ENCODE peak calls at places on chromosomes 11 and 22, in five cellular contexts. W is heart left ventricle, D is stomach, Z is ovary, A is uterus. B is an unnamed sample.

GRCh38 chr11:64924910-64925284 is 408 bp downstream of the PPP2R5B start:
- DNase-seq in W (peak; percentile 33), D (no peak), Z (no peak), A (no peak), B (no peak)

GRCh38 chr11:83004855-83005556 is 66.7 kb downstream of the RAB30 start:
- DNase-seq in W (no peak), D (no peak), Z (no peak), A (no peak), B (no peak)

GRCh38 chr11:86798988-86799387 is 1.4 kb upstream of the PRSS23 start:
- DNase-seq in W (no peak), D (no peak), Z (no peak), A (peak; percentile 38), B (no peak)

GRCh38 chr22:36385491-36386350 is 2.0 kb downstream of the MYH9 start:
- DNase-seq in W (no peak), D (peak; percentile 83), Z (no peak), A (peak; percentile 61), B (no peak)

GRCh38 chr11:79393362-79394043 is 47.3 kb downstream of the TENM4 start:
- DNase-seq in W (no peak), D (no peak), Z (peak; percentile 44), A (no peak), B (no peak)

GRCh38 chr11:19642185-19642591 is 70.4 kb upstream of the NAV2 start:
- DNase-seq in W (no peak), D (no peak), Z (no peak), A (no peak), B (no peak)

GRCh38 chr11:34546511-34547206 is 33.1 kb upstream of the ELF5 start:
- DNase-seq in W (no peak), D (no peak), Z (no peak), A (no peak), B (no peak)

GRCh38 chr22:47388778-47389177 is 626.3 kb downstream of the TBC1D22A start:
- DNase-seq in W (no peak), D (no peak), Z (no peak), A (no peak), B (no peak)

GRCh38 chr11:57649826-57650738 is at the start of gene YPEL4:
- DNase-seq in W (peak; percentile 61), D (no peak), Z (peak; percentile 70), A (peak; percentile 69), B (no peak)

GRCh38 chr11:132595711-132596111 is 936.6 kb downstream of the OPCML start:
- DNase-seq in W (no peak), D (peak; percentile 70), Z (no peak), A (no peak), B (no peak)

GRCh38 chr11:104997288-104997687 is 25.7 kb downstream of the CASP5 start:
- DNase-seq in W (no peak), D (no peak), Z (no peak), A (no peak), B (no peak)

GRCh38 chr11:47467372-47467771 is 18.4 kb upstream of the RAPSN start:
- DNase-seq in W (no peak), D (peak; percentile 54), Z (no peak), A (no peak), B (no peak)

GRCh38 chr11:57800444-57801184 is 39.0 kb downstream of the CTNND1 start:
- DNase-seq in W (no peak), D (no peak), Z (no peak), A (no peak), B (peak; percentile 34)

GRCh38 chr11:69353696-69354544 is 60.0 kb downstream of the MYEOV start:
- DNase-seq in W (no peak), D (no peak), Z (no peak), A (no peak), B (no peak)

GRCh38 chr22:37676691-37677627 is 1.5 kb downstream of the LGALS1 start:
- DNase-seq in W (peak; percentile 90), D (peak; percentile 85), Z (peak; percentile 95), A (peak; percentile 96), B (peak; percentile 74)

GRCh38 chr22:18975434-18976196 is 39.5 kb upstream of the PRODH start:
- DNase-seq in W (no peak), D (no peak), Z (no peak), A (no peak), B (no peak)
- TF ChIP-seq POLR2A in W (no peak), D (no peak), Z (no peak), A (no peak), B (no peak)

GRCh38 chr11:405976-406795 is 8.6 kb downstream of the SIGIRR start:
- DNase-seq in W (no peak), D (no peak), Z (no peak), A (no peak), B (no peak)
- TF ChIP-seq POLR2A in W (no peak), D (no peak), Z (no peak), A (no peak), B (no peak)

DNA sequence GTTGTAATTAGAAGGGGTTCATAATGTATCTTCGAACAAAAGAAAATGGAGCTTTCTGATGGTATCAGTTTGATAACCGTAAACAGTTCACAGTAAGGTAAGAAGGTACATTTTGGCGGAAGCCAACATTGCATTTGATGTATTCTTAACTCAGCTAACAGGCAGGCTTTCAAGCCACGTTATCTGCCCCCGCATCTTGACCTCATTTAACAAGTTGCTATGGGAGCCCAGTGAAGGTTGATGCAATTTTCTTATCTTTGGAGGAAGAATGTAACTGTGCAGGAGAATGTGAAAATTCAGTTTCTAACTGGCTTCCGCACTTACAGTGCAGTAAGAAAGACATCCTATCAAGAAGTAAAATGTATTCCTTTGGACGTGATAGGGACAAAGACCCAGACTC is 110.6 kb downstream of the ETS1 start:
- DNase-seq in W (no peak), D (no peak), Z (no peak), A (no peak), B (no peak)
- TF ChIP-seq POLR2A in W (no peak), D (no peak), Z (no peak), A (no peak), B (no peak)

DNA sequence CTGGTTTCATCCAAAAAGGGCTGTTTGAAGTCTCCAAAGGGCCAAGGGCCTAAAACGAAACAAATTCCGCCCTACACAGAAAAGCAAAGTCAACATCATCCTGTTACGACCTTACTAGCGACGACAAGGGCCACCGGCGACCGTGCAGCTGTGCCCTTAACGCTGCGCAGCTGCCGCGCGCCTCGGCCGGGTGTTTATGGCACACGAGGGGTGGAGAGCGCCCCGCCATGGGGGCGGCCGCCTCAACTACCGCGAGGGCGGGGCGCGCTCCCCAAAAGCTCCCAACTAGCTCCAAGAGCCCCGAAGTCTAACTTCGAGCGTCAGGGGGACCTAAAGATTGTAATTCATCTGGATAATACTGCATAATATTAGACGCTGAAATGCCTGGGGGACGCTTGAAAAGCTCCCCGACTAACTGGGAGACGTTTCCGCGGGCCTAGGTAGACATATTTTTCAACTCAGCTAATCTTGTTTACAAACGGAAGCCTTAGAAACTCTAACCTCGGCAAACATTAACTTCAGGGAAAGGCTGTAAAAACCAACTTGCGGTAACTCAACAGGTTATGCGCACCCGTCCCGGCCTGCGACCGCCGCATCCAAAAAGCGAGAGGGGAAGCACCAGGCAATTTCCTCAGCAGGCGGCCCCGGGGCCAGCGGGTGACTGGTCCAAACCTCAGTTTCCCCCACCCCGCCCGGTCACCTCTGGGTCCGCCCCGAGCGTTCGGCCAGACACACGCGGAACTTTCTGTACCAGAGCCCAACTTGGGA is 688 bp downstream of the TMEM123 start:
- DNase-seq in W (peak; percentile 62), D (peak; percentile 71), Z (peak; percentile 58), A (peak; percentile 56), B (peak; percentile 55)
- TF ChIP-seq POLR2A in W (no peak), D (no peak), Z (no peak), A (peak; percentile 46), B (peak; percentile 42)

DNA sequence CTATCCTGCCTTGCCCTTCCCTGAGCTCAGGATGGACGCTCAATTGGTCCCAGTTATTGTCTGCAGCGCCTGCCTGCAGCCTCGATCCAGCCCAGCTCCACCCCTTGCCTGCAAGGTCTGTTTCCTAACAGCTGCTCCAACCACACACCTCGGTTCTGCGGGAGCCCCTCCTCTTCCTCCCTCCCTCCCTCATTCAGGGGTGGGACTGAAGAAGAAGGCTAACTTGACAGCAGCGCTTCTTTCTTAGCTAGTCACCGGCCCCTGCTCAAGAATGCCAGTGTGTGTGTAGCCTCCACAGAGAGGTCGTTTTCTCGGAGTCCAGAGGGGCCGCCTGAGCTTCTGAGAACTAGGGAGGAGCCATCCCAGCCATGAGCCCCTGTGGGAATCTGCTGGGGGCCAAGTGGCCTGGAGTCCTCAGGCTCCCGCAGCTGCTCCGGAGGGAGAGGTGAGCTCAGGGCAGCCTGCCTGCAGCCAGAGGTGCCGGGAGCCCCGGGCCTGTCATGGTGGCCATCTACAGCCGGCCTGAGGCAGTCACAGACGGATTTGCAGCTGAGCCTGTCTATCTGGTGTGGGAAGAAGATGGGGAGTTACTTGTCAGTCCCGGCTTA is 36.1 kb downstream of the LIMK2 start:
- DNase-seq in W (peak; percentile 80), D (peak; percentile 57), Z (peak; percentile 76), A (peak; percentile 79), B (no peak)
- TF ChIP-seq POLR2A in W (no peak), D (no peak), Z (peak; percentile 34), A (peak; percentile 80), B (no peak)

GRCh38 chr11:115929618-115930129 is 425.5 kb upstream of the CADM1 start:
- DNase-seq in W (no peak), D (no peak), Z (no peak), A (no peak), B (no peak)

GRCh38 chr11:115930886-115931537 is 426.8 kb upstream of the CADM1 start:
- DNase-seq in W (no peak), D (no peak), Z (no peak), A (no peak), B (no peak)

GRCh38 chr11:115931684-115932083 is 427.5 kb upstream of the CADM1 start:
- DNase-seq in W (no peak), D (no peak), Z (no peak), A (no peak), B (no peak)

GRCh38 chr11:115928811-115929210 is 424.6 kb upstream of the CADM1 start:
- DNase-seq in W (no peak), D (no peak), Z (no peak), A (no peak), B (no peak)

DNA sequence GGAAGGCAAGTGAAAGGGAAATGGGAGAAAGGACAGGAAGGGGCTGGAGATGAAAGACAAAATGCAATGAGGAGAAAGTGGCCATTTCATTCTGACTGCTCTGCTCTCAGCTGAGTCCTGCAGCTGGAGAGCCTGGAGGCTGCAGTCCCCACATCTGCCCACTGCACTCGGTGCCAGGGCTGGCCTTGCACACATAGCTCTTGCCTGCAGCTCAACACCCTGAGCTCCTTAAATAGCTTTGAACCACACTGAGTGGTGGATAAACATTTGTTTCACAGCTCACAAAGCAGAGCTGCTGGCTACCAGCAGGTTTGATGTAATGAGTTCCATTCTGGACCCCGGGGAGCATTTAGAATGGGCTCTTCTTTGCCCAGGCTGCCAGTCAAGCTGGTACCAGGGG is 426.1 kb upstream of the CADM1 start:
- DNase-seq in W (no peak), D (no peak), Z (no peak), A (no peak), B (no peak)
- TF ChIP-seq POLR2A in W (no peak), D (no peak), Z (no peak), A (no peak), B (no peak)

GRCh38 chr11:123665321-123665720 is 10.9 kb upstream of the SCN3B start:
- DNase-seq in W (no peak), D (no peak), Z (no peak), A (no peak), B (no peak)
- TF ChIP-seq POLR2A in W (no peak), D (no peak), Z (no peak), A (no peak), B (no peak)

GRCh38 chr11:67437082-67437821 is at the start of gene PTPRCAP:
- DNase-seq in W (no peak), D (peak; percentile 41), Z (no peak), A (no peak), B (peak; percentile 84)
- TF ChIP-seq POLR2A in W (no peak), D (no peak), Z (no peak), A (no peak), B (peak; percentile 94)

GRCh38 chr22:42825796-42826195 is 31.3 kb downstream of the ARFGAP3 start:
- DNase-seq in W (no peak), D (no peak), Z (no peak), A (no peak), B (no peak)
- TF ChIP-seq POLR2A in W (no peak), D (no peak), Z (no peak), A (no peak), B (no peak)

B was measured in GM12892.